ENCODE peak calls at places on chromosomes 13 and 19, in five cellular contexts. One of them, this sample, is unnamed.

GRCh38 chr13:112456138-112457056 is 80.2 kb downstream of the SPACA7 start:
- DNase-seq in WTC11: peak
- DNase-seq in HCT116: no peak
- DNase-seq in GM12878: no peak
- DNase-seq in K562: no peak
- DNase-seq in this sample: no peak

GRCh38 chr19:35757231-35757748 is 461 bp upstream of the HSPB6 start:
- DNase-seq in GM12878: no peak
- DNase-seq in WTC11: no peak
- DNase-seq in HCT116: no peak
- DNase-seq in K562: peak
- DNase-seq in this sample: peak

GRCh38 chr13:19267746-19268145 is 86.1 kb upstream of the TUBA3C start:
- DNase-seq in K562: no peak
- DNase-seq in HCT116: no peak
- DNase-seq in GM12878: no peak
- DNase-seq in WTC11: no peak
- DNase-seq in this sample: no peak

GRCh38 chr13:91361755-91362271 is 14.3 kb downstream of the MIR17HG start:
- DNase-seq in HCT116: no peak
- DNase-seq in GM12878: no peak
- DNase-seq in WTC11: no peak
- DNase-seq in K562: no peak
- DNase-seq in this sample: peak

GRCh38 chr13:46799139-46799538 is 2.2 kb upstream of the ESD start:
- DNase-seq in K562: no peak
- DNase-seq in GM12878: no peak
- DNase-seq in HCT116: no peak
- DNase-seq in WTC11: no peak
- DNase-seq in this sample: peak

GRCh38 chr19:45117666-45118065 is 24.7 kb downstream of the PPP1R37 start:
- DNase-seq in HCT116: no peak
- DNase-seq in WTC11: no peak
- DNase-seq in GM12878: no peak
- DNase-seq in K562: no peak
- DNase-seq in this sample: no peak

GRCh38 chr13:40406405-40407138 is 259.9 kb downstream of the FOXO1 start:
- DNase-seq in K562: no peak
- DNase-seq in HCT116: peak
- DNase-seq in GM12878: no peak
- DNase-seq in WTC11: no peak
- DNase-seq in this sample: peak

GRCh38 chr19:18278521-18279265 is 2.7 kb downstream of the JUND start:
- DNase-seq in WTC11: no peak
- DNase-seq in HCT116: no peak
- DNase-seq in GM12878: no peak
- DNase-seq in K562: peak
- DNase-seq in this sample: no peak

GRCh38 chr13:46032341-46032740 is 20.2 kb downstream of the ZC3H13 start:
- DNase-seq in HCT116: no peak
- DNase-seq in GM12878: no peak
- DNase-seq in K562: no peak
- DNase-seq in WTC11: no peak
- DNase-seq in this sample: no peak

GRCh38 chr19:7916137-7916907 is 1.7 kb downstream of the TGFBR3L start:
- DNase-seq in HCT116: no peak
- DNase-seq in K562: no peak
- DNase-seq in GM12878: no peak
- DNase-seq in WTC11: peak
- DNase-seq in this sample: no peak

GRCh38 chr19:42345191-42345812 is 19.9 kb downstream of the MEGF8 start:
- DNase-seq in GM12878: no peak
- DNase-seq in K562: no peak
- DNase-seq in HCT116: no peak
- DNase-seq in WTC11: no peak
- DNase-seq in this sample: no peak

GRCh38 chr13:80251403-80251802 is 89.5 kb downstream of the SPRY2 start:
- DNase-seq in WTC11: no peak
- DNase-seq in GM12878: no peak
- DNase-seq in K562: peak
- DNase-seq in HCT116: no peak
- DNase-seq in this sample: no peak

GRCh38 chr19:4101496-4101770 is 22.5 kb downstream of the MAP2K2 start:
- DNase-seq in HCT116: no peak
- DNase-seq in GM12878: no peak
- DNase-seq in K562: no peak
- DNase-seq in WTC11: no peak
- DNase-seq in this sample: no peak

GRCh38 chr13:36752673-36753072 is 66.3 kb upstream of the RFXAP start:
- DNase-seq in K562: no peak
- DNase-seq in GM12878: no peak
- DNase-seq in WTC11: no peak
- DNase-seq in HCT116: no peak
- DNase-seq in this sample: no peak

GRCh38 chr19:3586124-3586626 is 897 bp downstream of the GIPC3 start:
- DNase-seq in HCT116: no peak
- DNase-seq in WTC11: peak
- DNase-seq in K562: peak
- DNase-seq in GM12878: no peak
- DNase-seq in this sample: no peak

GRCh38 chr19:55474269-55475265 is 1.9 kb upstream of the ZNF628 start:
- DNase-seq in K562: no peak
- DNase-seq in GM12878: no peak
- DNase-seq in WTC11: no peak
- DNase-seq in HCT116: no peak
- DNase-seq in this sample: no peak

GRCh38 chr19:43562698-43563241 is 12.6 kb downstream of the XRCC1 start:
- DNase-seq in K562: no peak
- DNase-seq in GM12878: peak
- DNase-seq in HCT116: no peak
- DNase-seq in WTC11: no peak
- DNase-seq in this sample: no peak

GRCh38 chr19:6794817-6795431 is 22.4 kb downstream of the VAV1 start:
- DNase-seq in K562: peak
- DNase-seq in GM12878: no peak
- DNase-seq in WTC11: no peak
- DNase-seq in HCT116: no peak
- DNase-seq in this sample: peak

GRCh38 chr13:98448642-98448928 is 128.3 kb downstream of the STK24 start:
- DNase-seq in GM12878: no peak
- DNase-seq in WTC11: no peak
- DNase-seq in K562: no peak
- DNase-seq in HCT116: no peak
- DNase-seq in this sample: no peak

GRCh38 chr19:32624410-32624809 is 43.4 kb downstream of the PDCD5 start:
- DNase-seq in HCT116: no peak
- DNase-seq in K562: no peak
- DNase-seq in GM12878: no peak
- DNase-seq in WTC11: no peak
- DNase-seq in this sample: no peak

GRCh38 chr19:47226426-47227346 is 4.3 kb downstream of the BBC3 start:
- DNase-seq in WTC11: no peak
- DNase-seq in GM12878: peak
- DNase-seq in K562: peak
- DNase-seq in HCT116: peak
- DNase-seq in this sample: peak

GRCh38 chr13:60448907-60449510 is 52.0 kb downstream of the TDRD3 start:
- DNase-seq in K562: peak
- DNase-seq in HCT116: peak
- DNase-seq in WTC11: no peak
- DNase-seq in GM12878: no peak
- DNase-seq in this sample: peak

GRCh38 chr19:19637523-19638251 is 5.8 kb downstream of the GMIP start:
- DNase-seq in GM12878: no peak
- DNase-seq in WTC11: peak
- DNase-seq in K562: no peak
- DNase-seq in HCT116: no peak
- DNase-seq in this sample: no peak

GRCh38 chr13:61950828-61951227 is 535.2 kb upstream of the PCDH20 start:
- DNase-seq in HCT116: no peak
- DNase-seq in WTC11: no peak
- DNase-seq in K562: no peak
- DNase-seq in GM12878: no peak
- DNase-seq in this sample: no peak

GRCh38 chr13:112657850-112658445 is 31.9 kb upstream of the ATP11A start:
- DNase-seq in K562: no peak
- DNase-seq in GM12878: no peak
- DNase-seq in WTC11: no peak
- DNase-seq in HCT116: no peak
- DNase-seq in this sample: no peak

GRCh38 chr13:98606296-98606695 is 29.4 kb upstream of the STK24 start:
- DNase-seq in HCT116: no peak
- DNase-seq in GM12878: no peak
- DNase-seq in WTC11: no peak
- DNase-seq in K562: no peak
- DNase-seq in this sample: no peak

GRCh38 chr19:2015611-2015950 is at the start of gene BTBD2:
- DNase-seq in GM12878: no peak
- DNase-seq in HCT116: peak
- DNase-seq in WTC11: no peak
- DNase-seq in K562: peak
- DNase-seq in this sample: no peak

GRCh38 chr19:17097593-17098126 is 22.1 kb downstream of the MYO9B start:
- DNase-seq in GM12878: no peak
- DNase-seq in WTC11: no peak
- DNase-seq in K562: peak
- DNase-seq in HCT116: no peak
- DNase-seq in this sample: peak
- TF ChIP-seq ATF3 in GM12878: no peak
- TF ChIP-seq ATF3 in WTC11: no peak
- TF ChIP-seq ATF3 in K562: no peak
- TF ChIP-seq ATF3 in HCT116: no peak
- TF ChIP-seq ATF3 in this sample: peak

GRCh38 chr19:51735759-51736449 is 12.1 kb upstream of the HAS1 start:
- DNase-seq in HCT116: no peak
- DNase-seq in K562: peak
- DNase-seq in WTC11: no peak
- DNase-seq in GM12878: no peak
- DNase-seq in this sample: no peak
- TF ChIP-seq ATF3 in HCT116: no peak
- TF ChIP-seq ATF3 in K562: no peak
- TF ChIP-seq ATF3 in WTC11: no peak
- TF ChIP-seq ATF3 in GM12878: no peak
- TF ChIP-seq ATF3 in this sample: no peak

DNA sequence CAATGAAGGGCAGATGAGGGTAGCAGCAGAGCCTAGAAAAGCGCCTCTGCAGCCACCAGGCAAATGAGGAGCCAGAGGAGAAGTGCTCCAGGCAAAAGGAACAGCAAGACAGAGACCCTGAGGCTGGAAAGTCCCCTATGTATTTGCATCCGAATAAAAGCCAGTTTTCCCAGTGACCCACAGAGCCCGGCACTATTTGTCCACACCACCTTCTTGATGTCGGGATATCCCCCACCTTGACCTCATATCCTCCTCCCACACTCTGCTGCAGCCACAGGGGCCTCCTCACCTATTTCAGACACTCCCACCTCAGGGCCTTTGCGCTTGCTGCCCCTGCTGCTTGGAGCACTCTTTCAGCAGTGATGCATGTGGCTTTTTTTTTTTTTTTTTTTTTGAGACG is 6.6 kb downstream of the ATG4D start:
- DNase-seq in GM12878: no peak
- DNase-seq in HCT116: no peak
- DNase-seq in K562: no peak
- DNase-seq in WTC11: no peak
- DNase-seq in this sample: no peak
- TF ChIP-seq ATF3 in GM12878: no peak
- TF ChIP-seq ATF3 in HCT116: no peak
- TF ChIP-seq ATF3 in K562: no peak
- TF ChIP-seq ATF3 in WTC11: no peak
- TF ChIP-seq ATF3 in this sample: no peak

DNA sequence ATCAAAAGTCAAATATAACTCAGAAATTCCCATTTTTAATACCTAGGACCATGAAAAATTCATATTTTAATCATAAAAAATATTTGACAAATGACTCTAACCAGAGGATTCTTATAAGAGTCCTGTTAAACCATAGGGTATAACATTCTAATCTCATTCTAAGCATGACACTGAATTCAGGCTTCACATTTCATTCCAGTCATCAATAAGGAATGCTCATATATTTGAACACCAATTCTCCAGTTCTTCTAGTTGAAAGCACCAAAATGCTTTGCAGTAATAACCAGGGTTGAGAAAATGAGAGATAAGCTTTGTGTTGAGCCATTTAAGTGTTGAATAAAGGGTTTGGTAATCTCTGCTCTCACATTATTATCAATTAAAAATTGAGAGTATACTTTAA is 147.5 kb downstream of the VWA8 start:
- DNase-seq in WTC11: no peak
- DNase-seq in HCT116: no peak
- DNase-seq in GM12878: no peak
- DNase-seq in K562: no peak
- DNase-seq in this sample: no peak
- TF ChIP-seq ATF3 in WTC11: no peak
- TF ChIP-seq ATF3 in HCT116: no peak
- TF ChIP-seq ATF3 in GM12878: no peak
- TF ChIP-seq ATF3 in K562: no peak
- TF ChIP-seq ATF3 in this sample: no peak

GRCh38 chr13:102100234-102100633 is 301.6 kb downstream of the FGF14 start:
- DNase-seq in GM12878: no peak
- DNase-seq in K562: no peak
- DNase-seq in HCT116: no peak
- DNase-seq in WTC11: no peak
- DNase-seq in this sample: no peak
- TF ChIP-seq ATF3 in GM12878: no peak
- TF ChIP-seq ATF3 in K562: no peak
- TF ChIP-seq ATF3 in HCT116: no peak
- TF ChIP-seq ATF3 in WTC11: no peak
- TF ChIP-seq ATF3 in this sample: no peak